ENCODE peak calls at places on chromosomes 4 and X, in five cellular contexts. U, E, K, H and M are unnamed samples.

GRCh38 chr4:182143822-182144620 is 99.2 kb upstream of the TENM3 start:
- DNase-seq in U (no peak), H (peak), K (no peak), E (peak), M (peak)

GRCh38 chrX:134803551-134804183 is 145.4 kb upstream of the PLAC1 start:
- DNase-seq in H (no peak), E (no peak), U (no peak), K (no peak), M (no peak)

GRCh38 chrX:42783456-42783855 is 5.5 kb upstream of the PPP1R2C start:
- DNase-seq in H (no peak), E (peak), K (no peak), U (no peak), M (peak)

GRCh38 chrX:9019151-9019550 is 14.8 kb downstream of the FAM9B start:
- DNase-seq in U (no peak), E (no peak), H (no peak), K (no peak), M (peak)

GRCh38 chr4:143358923-143359694 is 22.4 kb downstream of the GAB1 start:
- DNase-seq in U (no peak), E (peak), H (peak), K (peak), M (peak)

GRCh38 chr4:20532871-20533870 is 167.1 kb upstream of the PACRGL start:
- DNase-seq in H (no peak), K (no peak), U (no peak), E (peak), M (no peak)

GRCh38 chr4:127143460-127144190 is 489.1 kb upstream of the INTU start:
- DNase-seq in E (peak), K (no peak), H (no peak), U (no peak), M (no peak)

GRCh38 chr4:55397521-55398321 is 2.0 kb downstream of the TMEM165 start:
- DNase-seq in K (no peak), E (peak), U (no peak), H (no peak), M (peak)

GRCh38 chr4:95867919-95868318 is 28.0 kb downstream of the PDHA2 start:
- DNase-seq in E (no peak), U (no peak), K (no peak), H (no peak), M (no peak)

GRCh38 chr4:76388160-76388908 is 32.6 kb downstream of the CCDC158 start:
- DNase-seq in U (no peak), K (no peak), E (peak), H (no peak), M (no peak)

GRCh38 chr4:66946761-66947160 is 598.5 kb downstream of the CENPC start:
- DNase-seq in H (no peak), U (no peak), E (no peak), K (no peak), M (no peak)

GRCh38 chr4:82423245-82424054 is 6.8 kb downstream of the HNRNPDL start:
- DNase-seq in H (no peak), K (no peak), U (no peak), E (peak), M (peak)

GRCh38 chrX:24167719-24168472 is 18.4 kb downstream of the ZFX start:
- DNase-seq in E (peak), K (no peak), H (no peak), U (no peak), M (no peak)

GRCh38 chr4:153131478-153132069 is 72.7 kb upstream of the TRIM2 start:
- DNase-seq in E (no peak), U (no peak), K (no peak), H (no peak), M (peak)

GRCh38 chr4:27117453-27117852 is 256.8 kb downstream of the STIM2 start:
- DNase-seq in H (no peak), K (no peak), U (no peak), E (no peak), M (no peak)

GRCh38 chrX:52923781-52924241 is 26.7 kb downstream of the FAM156B start:
- DNase-seq in K (no peak), H (no peak), U (no peak), E (peak), M (peak)

GRCh38 chr4:168509786-168510185 is 12.9 kb downstream of the PALLD start:
- DNase-seq in K (no peak), E (no peak), H (no peak), U (no peak), M (peak)

GRCh38 chr4:5471206-5471605 is 237.2 kb downstream of the EVC2 start:
- DNase-seq in U (no peak), K (peak), H (no peak), E (no peak), M (no peak)

GRCh38 chrX:46617906-46618305 is 44.3 kb downstream of the CHST7 start:
- DNase-seq in H (no peak), E (no peak), U (no peak), K (no peak), M (no peak)

GRCh38 chrX:151713859-151714258 is 2.0 kb upstream of the FATE1 start:
- DNase-seq in U (no peak), K (no peak), E (peak), H (peak), M (no peak)

GRCh38 chr4:89000844-89001360 is 56.1 kb downstream of the FAM13A start:
- DNase-seq in U (no peak), H (peak), E (peak), K (no peak), M (peak)

GRCh38 chr4:190017357-190018200 is 9.5 kb downstream of the FRG2 start:
- DNase-seq in K (no peak), E (peak), H (no peak), U (no peak), M (peak)

GRCh38 chrX:77493677-77494553 is 46.7 kb downstream of the FGF16 start:
- DNase-seq in E (peak), U (no peak), K (no peak), H (no peak), M (peak)

GRCh38 chrX:13418126-13419091 is 98.6 kb upstream of the ATXN3L start:
- DNase-seq in K (no peak), H (no peak), U (no peak), E (peak), M (peak)

GRCh38 chrX:29652484-29652883 is 562.9 kb upstream of the MAGEB2 start:
- DNase-seq in K (no peak), H (no peak), E (peak), U (no peak), M (peak)

GRCh38 chr4:130035391-130035790 is 939.4 kb downstream of the C4orf33 start:
- DNase-seq in U (no peak), H (no peak), K (no peak), E (peak), M (no peak)

GRCh38 chr4:172707622-172708021 is 461.0 kb upstream of the GALNT7 start:
- DNase-seq in K (no peak), E (no peak), H (no peak), U (no peak), M (no peak)

GRCh38 chrX:39900788-39901170 is 197.0 kb downstream of the BCOR start:
- DNase-seq in H (no peak), K (no peak), E (peak), U (no peak), M (no peak)

GRCh38 chr4:177182156-177182555 is 127.5 kb upstream of the NEIL3 start:
- DNase-seq in U (no peak), H (no peak), E (peak), K (no peak), M (peak)

GRCh38 chrX:48940404-48940955 is 16.9 kb downstream of the OTUD5 start:
- DNase-seq in U (no peak), K (no peak), H (no peak), E (no peak), M (no peak)

GRCh38 chr4:182189107-182189878 is 53.9 kb upstream of the TENM3 start:
- DNase-seq in H (peak), E (peak), U (no peak), K (no peak), M (peak)